ENCODE peak calls at places on chromosomes 13 and 19, in nine cellular contexts. P is lower leg skin, A is fibroblast of the aortic adventitia, J is mucosa of descending colon, S is cardiac fibroblast, X is NT2/D1, M is BJ, Q is heart left ventricle, D is AG09309. T is an unnamed sample.

GRCh38 chr19:32012206-32012605 is 333.2 kb upstream of the ZNF507 start:
- DNase-seq in P (no peak), A (no peak), J (no peak), S (no peak), X (no peak), M (no peak), Q (no peak), D (no peak), T (no peak)

GRCh38 chr13:26038931-26039475 is 12.8 kb downstream of the SHISA2 start:
- DNase-seq in P (no peak), A (no peak), J (no peak), S (no peak), X (no peak), M (no peak), Q (no peak), D (no peak), T (no peak)

GRCh38 chr13:36858285-36858684 is 39.3 kb downstream of the RFXAP start:
- DNase-seq in P (no peak), A (peak), J (no peak), S (peak), X (peak), M (peak), Q (no peak), D (peak), T (no peak)

GRCh38 chr13:110799246-110800236 is 86.0 kb downstream of the ING1 start:
- DNase-seq in P (no peak), A (peak), J (no peak), S (peak), X (no peak), M (peak), Q (no peak), D (peak), T (no peak)

GRCh38 chr19:29952127-29952526 is 10.1 kb downstream of the URI1 start:
- DNase-seq in P (no peak), A (peak), J (no peak), S (peak), X (no peak), M (no peak), Q (no peak), D (no peak), T (no peak)

GRCh38 chr13:66348745-66349720 is 881.1 kb downstream of the PCDH9 start:
- DNase-seq in P (no peak), A (peak), J (no peak), S (no peak), X (no peak), M (no peak), Q (no peak), D (no peak), T (no peak)

GRCh38 chr13:48782429-48782840 is 128.7 kb downstream of the CYSLTR2 start:
- DNase-seq in P (no peak), A (no peak), J (no peak), S (peak), X (no peak), M (no peak), Q (no peak), D (no peak), T (no peak)

GRCh38 chr19:36008336-36008978 is at the start of gene SYNE4:
- DNase-seq in P (no peak), A (no peak), J (peak), S (no peak), X (no peak), M (no peak), Q (no peak), D (no peak), T (peak)

GRCh38 chr13:46615888-46616531 is 63.0 kb downstream of the LRCH1 start:
- DNase-seq in P (no peak), A (peak), J (no peak), S (peak), X (no peak), M (no peak), Q (no peak), D (no peak), T (no peak)

GRCh38 chr13:41645313-41645712 is 188.0 kb downstream of the RGCC start:
- DNase-seq in P (no peak), A (peak), J (no peak), S (peak), X (no peak), M (peak), Q (no peak), D (peak), T (no peak)

GRCh38 chr13:27043013-27043412 is 128.6 kb downstream of the USP12 start:
- DNase-seq in P (no peak), A (peak), J (no peak), S (peak), X (peak), M (peak), Q (no peak), D (peak), T (peak)

GRCh38 chr19:40646564-40647254 is 43.7 kb downstream of the NUMBL start:
- DNase-seq in P (no peak), A (no peak), J (no peak), S (peak), X (no peak), M (no peak), Q (no peak), D (no peak), T (no peak)

GRCh38 chr13:52925775-52926285 is 77.4 kb upstream of the PCDH8 start:
- DNase-seq in P (no peak), A (no peak), J (no peak), S (no peak), X (no peak), M (no peak), Q (no peak), D (no peak), T (no peak)

GRCh38 chr13:113951246-113951999 is 22.5 kb downstream of the C13orf46 start:
- DNase-seq in P (peak), A (peak), J (peak), S (peak), X (peak), M (no peak), Q (peak), D (no peak), T (peak)

GRCh38 chr13:20993211-20993610 is 68.2 kb downstream of the LATS2 start:
- DNase-seq in P (peak), A (no peak), J (no peak), S (no peak), X (no peak), M (no peak), Q (no peak), D (no peak), T (no peak)

GRCh38 chr13:20991741-20992520 is 69.5 kb downstream of the LATS2 start:
- DNase-seq in P (peak), A (no peak), J (no peak), S (no peak), X (no peak), M (no peak), Q (no peak), D (no peak), T (no peak)

GRCh38 chr13:20995245-20995829 is 66.0 kb downstream of the LATS2 start:
- DNase-seq in P (peak), A (no peak), J (no peak), S (no peak), X (no peak), M (no peak), Q (no peak), D (no peak), T (no peak)

GRCh38 chr13:20994441-20994821 is 67.0 kb downstream of the LATS2 start:
- DNase-seq in P (peak), A (no peak), J (no peak), S (no peak), X (no peak), M (no peak), Q (no peak), D (no peak), T (no peak)

GRCh38 chr13:20993661-20994440 is 67.5 kb downstream of the LATS2 start:
- DNase-seq in P (peak), A (no peak), J (no peak), S (peak), X (no peak), M (peak), Q (no peak), D (peak), T (no peak)
- H3K4me3 ChIP-seq in P (no peak), A (no peak), J (no peak), S (no peak), X (no peak), M (no peak), Q (no peak), D (no peak), T (no peak)

DNA sequence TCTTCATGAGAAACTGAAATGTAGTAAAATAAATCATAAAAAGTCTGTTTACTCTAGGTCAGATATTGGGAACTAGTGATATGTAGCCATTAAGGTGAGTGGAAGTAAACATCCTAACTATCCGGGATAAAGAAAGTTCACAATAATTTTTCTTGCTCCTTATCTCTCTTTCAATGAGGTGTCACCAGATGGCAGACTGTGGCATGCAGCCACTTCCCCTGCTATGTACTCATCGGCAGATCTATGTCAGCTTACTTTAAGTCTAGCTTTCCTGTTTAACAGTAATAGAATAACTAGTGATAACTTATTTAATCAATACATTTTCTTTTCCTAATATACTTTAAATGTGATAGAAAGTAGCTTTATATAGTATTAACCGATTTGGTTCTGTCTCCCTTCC is 181.9 kb downstream of the NDFIP2 start:
- DNase-seq in P (no peak), A (no peak), J (no peak), S (no peak), X (no peak), M (no peak), Q (no peak), D (no peak), T (no peak)
- H3K4me3 ChIP-seq in P (no peak), A (no peak), J (no peak), S (no peak), X (no peak), M (no peak), Q (peak), D (no peak), T (no peak)

GRCh38 chr19:47886010-47886559 is at the start of gene SULT2A1:
- DNase-seq in P (peak), A (no peak), J (no peak), S (no peak), X (no peak), M (no peak), Q (no peak), D (no peak), T (no peak)
- H3K4me3 ChIP-seq in P (no peak), A (no peak), J (no peak), S (no peak), X (no peak), M (no peak), Q (no peak), D (no peak), T (no peak)

GRCh38 chr19:15555759-15556633 is 47.7 kb downstream of the CYP4F22 start:
- DNase-seq in P (peak), A (peak), J (peak), S (peak), X (peak), M (peak), Q (peak), D (peak), T (peak)

GRCh38 chr19:15551183-15552004 is 43.1 kb downstream of the CYP4F22 start:
- DNase-seq in P (no peak), A (peak), J (peak), S (peak), X (peak), M (no peak), Q (no peak), D (no peak), T (no peak)

GRCh38 chr19:15557223-15557622 is 48.9 kb downstream of the CYP4F22 start:
- DNase-seq in P (no peak), A (no peak), J (no peak), S (no peak), X (no peak), M (no peak), Q (no peak), D (no peak), T (no peak)

GRCh38 chr19:15562145-15562544 is 52.9 kb upstream of the CYP4F8 start:
- DNase-seq in P (no peak), A (no peak), J (no peak), S (no peak), X (no peak), M (no peak), Q (no peak), D (no peak), T (no peak)

GRCh38 chr19:15556634-15557181 is 48.4 kb downstream of the CYP4F22 start:
- DNase-seq in P (no peak), A (no peak), J (no peak), S (no peak), X (no peak), M (no peak), Q (no peak), D (no peak), T (no peak)
- H3K4me3 ChIP-seq in P (no peak), A (no peak), J (no peak), S (no peak), X (peak), M (no peak), Q (no peak), D (no peak), T (no peak)

GRCh38 chr13:100210966-100211710 is 122.2 kb downstream of the PCCA start:
- DNase-seq in P (no peak), A (peak), J (no peak), S (peak), X (no peak), M (no peak), Q (no peak), D (no peak), T (no peak)
- H3K4me3 ChIP-seq in P (no peak), A (no peak), J (no peak), S (no peak), X (no peak), M (no peak), Q (no peak), D (no peak), T (no peak)

GRCh38 chr13:99987180-99988047 is 5.8 kb downstream of the ZIC2 start:
- DNase-seq in P (no peak), A (no peak), J (no peak), S (no peak), X (no peak), M (no peak), Q (no peak), D (no peak), T (no peak)

GRCh38 chr13:99986751-99987150 is 5.2 kb downstream of the ZIC2 start:
- DNase-seq in P (no peak), A (no peak), J (no peak), S (no peak), X (no peak), M (no peak), Q (no peak), D (no peak), T (no peak)

GRCh38 chr13:99985243-99985874 is 3.8 kb downstream of the ZIC2 start:
- DNase-seq in P (peak), A (no peak), J (no peak), S (no peak), X (no peak), M (no peak), Q (no peak), D (no peak), T (no peak)

GRCh38 chr13:99984463-99985242 is 3.1 kb downstream of the ZIC2 start:
- DNase-seq in P (no peak), A (no peak), J (no peak), S (no peak), X (no peak), M (no peak), Q (no peak), D (no peak), T (no peak)

DNA sequence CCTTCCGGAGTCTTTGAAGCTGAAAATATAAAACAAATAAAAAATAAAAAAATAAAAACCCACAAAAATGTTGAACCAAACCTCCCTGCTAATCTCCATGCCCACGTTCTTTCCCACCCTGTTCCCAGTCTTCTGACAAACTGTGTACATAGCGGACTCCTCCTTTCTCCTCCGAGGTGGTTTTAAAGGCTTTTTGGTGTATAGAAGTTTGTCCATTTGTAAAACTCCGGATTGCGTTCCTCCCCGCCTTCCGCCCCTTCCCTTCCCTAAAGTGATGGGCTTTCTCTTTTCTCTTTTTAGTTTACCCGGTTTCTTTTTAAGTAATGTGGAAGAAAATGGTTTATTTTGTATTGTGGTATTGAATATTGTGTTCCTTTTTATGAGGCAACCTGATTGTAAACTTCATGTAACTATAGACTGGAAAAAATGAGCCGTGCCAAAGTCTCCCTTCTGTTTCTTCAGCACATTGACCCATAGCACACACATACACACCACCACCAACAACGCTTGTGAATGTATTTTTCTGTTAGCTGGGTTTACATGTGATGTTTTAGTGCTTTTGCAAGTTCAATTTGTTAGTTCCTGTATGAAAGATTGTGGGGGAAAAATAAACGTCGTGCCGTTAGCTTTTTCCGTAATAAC is 4.4 kb downstream of the ZIC2 start:
- DNase-seq in P (peak), A (no peak), J (no peak), S (no peak), X (no peak), M (no peak), Q (no peak), D (no peak), T (no peak)
- H3K4me3 ChIP-seq in P (no peak), A (no peak), J (no peak), S (no peak), X (no peak), M (no peak), Q (no peak), D (no peak), T (no peak)

GRCh38 chr19:45852145-45852750 is 10.7 kb downstream of the SYMPK start:
- DNase-seq in P (no peak), A (no peak), J (no peak), S (peak), X (no peak), M (no peak), Q (no peak), D (no peak), T (no peak)
- H3K4me3 ChIP-seq in P (no peak), A (no peak), J (no peak), S (no peak), X (no peak), M (no peak), Q (no peak), D (no peak), T (no peak)

T was measured in breast epithelium.